ENCODE peak calls at places on chromosomes 13 and 19, in seven cellular contexts. One of them, this sample, is unnamed.

GRCh38 chr19:8585894-8586750 is 8.9 kb upstream of the MYO1F start:
- DNase-seq in mucosa of descending colon: peak; percentile 74
- DNase-seq in right atrium auricular region: no peak
- DNase-seq in fibroblast of lung: no peak
- DNase-seq in cardiac muscle cell: peak; percentile 52
- DNase-seq in A549: no peak
- DNase-seq in body of pancreas: no peak
- DNase-seq in this sample: peak; percentile 87

GRCh38 chr19:35742121-35742724 is at the start of gene IGFLR1:
- DNase-seq in fibroblast of lung: no peak
- DNase-seq in body of pancreas: no peak
- DNase-seq in cardiac muscle cell: no peak
- DNase-seq in mucosa of descending colon: peak; percentile 60
- DNase-seq in A549: no peak
- DNase-seq in right atrium auricular region: no peak
- DNase-seq in this sample: peak; percentile 15

GRCh38 chr19:15378529-15379082 is 981 bp downstream of the AKAP8 start:
- DNase-seq in fibroblast of lung: peak; percentile 52
- DNase-seq in mucosa of descending colon: peak; percentile 73
- DNase-seq in A549: peak; percentile 18
- DNase-seq in cardiac muscle cell: peak; percentile 63
- DNase-seq in right atrium auricular region: no peak
- DNase-seq in body of pancreas: peak; percentile 54
- DNase-seq in this sample: peak; percentile 93

GRCh38 chr19:3984584-3984907 is 717 bp downstream of the EEF2 start:
- DNase-seq in fibroblast of lung: no peak
- DNase-seq in body of pancreas: no peak
- DNase-seq in right atrium auricular region: no peak
- DNase-seq in mucosa of descending colon: no peak
- DNase-seq in A549: no peak
- DNase-seq in cardiac muscle cell: no peak
- DNase-seq in this sample: no peak

GRCh38 chr13:94128430-94128829 is 351.1 kb downstream of the DCT start:
- DNase-seq in A549: no peak
- DNase-seq in cardiac muscle cell: peak; percentile 43
- DNase-seq in right atrium auricular region: peak; percentile 68
- DNase-seq in fibroblast of lung: no peak
- DNase-seq in body of pancreas: peak; percentile 13
- DNase-seq in mucosa of descending colon: peak; percentile 7
- DNase-seq in this sample: no peak

GRCh38 chr13:43835701-43836100 is 43.8 kb downstream of the CCDC122 start:
- DNase-seq in right atrium auricular region: no peak
- DNase-seq in mucosa of descending colon: no peak
- DNase-seq in cardiac muscle cell: peak; percentile 81
- DNase-seq in fibroblast of lung: peak; percentile 22
- DNase-seq in A549: no peak
- DNase-seq in body of pancreas: no peak
- DNase-seq in this sample: no peak

GRCh38 chr13:105262579-105262978 is 1272.9 kb downstream of the EFNB2 start:
- DNase-seq in cardiac muscle cell: no peak
- DNase-seq in fibroblast of lung: no peak
- DNase-seq in body of pancreas: no peak
- DNase-seq in right atrium auricular region: no peak
- DNase-seq in A549: no peak
- DNase-seq in mucosa of descending colon: no peak
- DNase-seq in this sample: no peak

GRCh38 chr13:42049454-42049780 is 969 bp downstream of the DGKH start:
- DNase-seq in A549: no peak
- DNase-seq in fibroblast of lung: no peak
- DNase-seq in body of pancreas: no peak
- DNase-seq in cardiac muscle cell: no peak
- DNase-seq in right atrium auricular region: no peak
- DNase-seq in mucosa of descending colon: no peak
- DNase-seq in this sample: no peak

GRCh38 chr13:28717170-28717569 is 1.6 kb downstream of the SLC46A3 start:
- DNase-seq in fibroblast of lung: no peak
- DNase-seq in A549: no peak
- DNase-seq in right atrium auricular region: no peak
- DNase-seq in cardiac muscle cell: no peak
- DNase-seq in mucosa of descending colon: no peak
- DNase-seq in body of pancreas: no peak
- DNase-seq in this sample: no peak

GRCh38 chr13:99281811-99282263 is 23.7 kb upstream of the GPR18 start:
- DNase-seq in cardiac muscle cell: no peak
- DNase-seq in right atrium auricular region: peak; percentile 77
- DNase-seq in A549: no peak
- DNase-seq in body of pancreas: peak; percentile 15
- DNase-seq in mucosa of descending colon: peak; percentile 53
- DNase-seq in fibroblast of lung: no peak
- DNase-seq in this sample: peak; percentile 26

GRCh38 chr13:46726347-46726746 is 70.6 kb downstream of the ESD start:
- DNase-seq in fibroblast of lung: no peak
- DNase-seq in A549: no peak
- DNase-seq in mucosa of descending colon: no peak
- DNase-seq in right atrium auricular region: no peak
- DNase-seq in body of pancreas: no peak
- DNase-seq in cardiac muscle cell: no peak
- DNase-seq in this sample: no peak

GRCh38 chr13:44768775-44769578 is 192.8 kb upstream of the TSC22D1 start:
- DNase-seq in mucosa of descending colon: no peak
- DNase-seq in A549: no peak
- DNase-seq in fibroblast of lung: no peak
- DNase-seq in right atrium auricular region: no peak
- DNase-seq in body of pancreas: no peak
- DNase-seq in cardiac muscle cell: peak; percentile 38
- DNase-seq in this sample: no peak

GRCh38 chr13:47908200-47908902 is 92.7 kb downstream of the SUCLA2 start:
- DNase-seq in fibroblast of lung: peak; percentile 22
- DNase-seq in right atrium auricular region: no peak
- DNase-seq in mucosa of descending colon: no peak
- DNase-seq in body of pancreas: no peak
- DNase-seq in A549: no peak
- DNase-seq in cardiac muscle cell: peak; percentile 22
- DNase-seq in this sample: peak; percentile 13

GRCh38 chr13:30370146-30370545 is 52.1 kb upstream of the UBE2L5 start:
- DNase-seq in mucosa of descending colon: no peak
- DNase-seq in body of pancreas: no peak
- DNase-seq in fibroblast of lung: no peak
- DNase-seq in cardiac muscle cell: no peak
- DNase-seq in A549: no peak
- DNase-seq in right atrium auricular region: no peak
- DNase-seq in this sample: no peak

GRCh38 chr13:58406545-58406944 is 775.0 kb downstream of the PCDH17 start:
- DNase-seq in A549: no peak
- DNase-seq in fibroblast of lung: no peak
- DNase-seq in cardiac muscle cell: no peak
- DNase-seq in right atrium auricular region: no peak
- DNase-seq in body of pancreas: no peak
- DNase-seq in mucosa of descending colon: no peak
- DNase-seq in this sample: no peak
- H3K4me1 ChIP-seq in A549: no peaks in the 10 kb centered on the region
- H3K4me1 ChIP-seq in fibroblast of lung: no peaks in the 10 kb centered on the region
- H3K4me1 ChIP-seq in cardiac muscle cell: no peaks in the 10 kb centered on the region
- H3K4me1 ChIP-seq in right atrium auricular region: no peaks in the 10 kb centered on the region
- H3K4me1 ChIP-seq in body of pancreas: no peaks in the 10 kb centered on the region
- H3K4me1 ChIP-seq in mucosa of descending colon: no peaks in the 10 kb centered on the region
- H3K4me1 ChIP-seq in this sample: no peaks in the 10 kb centered on the region

GRCh38 chr13:67133476-67133875 is 96.7 kb downstream of the PCDH9 start:
- DNase-seq in mucosa of descending colon: no peak
- DNase-seq in body of pancreas: no peak
- DNase-seq in fibroblast of lung: no peak
- DNase-seq in A549: no peak
- DNase-seq in right atrium auricular region: no peak
- DNase-seq in cardiac muscle cell: peak; percentile 40
- DNase-seq in this sample: no peak
- H3K4me3 ChIP-seq in mucosa of descending colon: no peak overlapping the region
- H3K4me3 ChIP-seq in body of pancreas: no peak overlapping the region
- H3K4me3 ChIP-seq in fibroblast of lung: no peak overlapping the region
- H3K4me3 ChIP-seq in A549: no peak overlapping the region
- H3K4me3 ChIP-seq in right atrium auricular region: no peak overlapping the region
- H3K4me3 ChIP-seq in cardiac muscle cell: no peak overlapping the region
- H3K4me3 ChIP-seq in this sample: no peak overlapping the region

GRCh38 chr13:59263531-59263930 is 900.2 kb downstream of the DIAPH3 start:
- DNase-seq in body of pancreas: no peak
- DNase-seq in fibroblast of lung: no peak
- DNase-seq in A549: no peak
- DNase-seq in right atrium auricular region: no peak
- DNase-seq in cardiac muscle cell: no peak
- DNase-seq in mucosa of descending colon: no peak
- DNase-seq in this sample: no peak

GRCh38 chr13:59266478-59267063 is 897.2 kb downstream of the DIAPH3 start:
- DNase-seq in right atrium auricular region: no peak
- DNase-seq in mucosa of descending colon: no peak
- DNase-seq in A549: no peak
- DNase-seq in fibroblast of lung: no peak
- DNase-seq in cardiac muscle cell: peak; percentile 14
- DNase-seq in body of pancreas: no peak
- DNase-seq in this sample: no peak

GRCh38 chr13:59259416-59260000 is 904.2 kb downstream of the DIAPH3 start:
- DNase-seq in body of pancreas: no peak
- DNase-seq in A549: no peak
- DNase-seq in fibroblast of lung: no peak
- DNase-seq in right atrium auricular region: no peak
- DNase-seq in cardiac muscle cell: no peak
- DNase-seq in mucosa of descending colon: no peak
- DNase-seq in this sample: no peak

DNA sequence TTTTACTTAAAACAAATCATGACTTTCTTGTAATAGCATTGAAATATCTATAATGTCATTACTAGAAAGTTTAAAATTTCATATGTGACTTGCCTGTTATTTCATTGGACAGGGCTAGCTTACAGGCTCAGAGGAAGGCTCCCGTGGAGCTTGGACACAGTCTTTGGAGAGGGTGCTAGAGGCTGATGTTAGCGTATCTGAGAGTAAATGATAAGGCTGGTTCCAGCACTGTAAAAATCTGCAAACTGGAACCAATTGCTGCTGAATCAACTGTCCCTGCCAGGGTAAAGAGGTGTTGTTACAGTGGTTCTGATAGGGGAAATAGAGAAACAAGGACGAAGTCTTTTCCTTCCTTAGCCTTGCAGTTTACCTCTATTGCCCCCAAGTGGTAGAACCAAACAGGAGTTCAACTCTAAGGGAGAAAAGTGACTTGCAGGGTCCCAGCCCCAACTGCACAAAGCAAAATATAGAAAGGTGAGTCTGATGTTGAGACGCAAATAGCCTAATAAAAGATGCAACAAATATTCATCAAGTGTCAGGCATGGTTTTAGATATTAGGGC is 901.7 kb downstream of the DIAPH3 start:
- DNase-seq in body of pancreas: no peak
- DNase-seq in A549: no peak
- DNase-seq in right atrium auricular region: no peak
- DNase-seq in mucosa of descending colon: no peak
- DNase-seq in cardiac muscle cell: peak; percentile 68
- DNase-seq in fibroblast of lung: peak; percentile 50
- DNase-seq in this sample: no peak
- TF ChIP-seq CTCF in body of pancreas: no peak
- TF ChIP-seq CTCF in A549: no peak
- TF ChIP-seq CTCF in right atrium auricular region: peak; percentile 64
- TF ChIP-seq CTCF in mucosa of descending colon: no peak
- TF ChIP-seq CTCF in cardiac muscle cell: peak; percentile 72
- TF ChIP-seq CTCF in fibroblast of lung: peak; percentile 64
- TF ChIP-seq CTCF in this sample: peak; percentile 17

DNA sequence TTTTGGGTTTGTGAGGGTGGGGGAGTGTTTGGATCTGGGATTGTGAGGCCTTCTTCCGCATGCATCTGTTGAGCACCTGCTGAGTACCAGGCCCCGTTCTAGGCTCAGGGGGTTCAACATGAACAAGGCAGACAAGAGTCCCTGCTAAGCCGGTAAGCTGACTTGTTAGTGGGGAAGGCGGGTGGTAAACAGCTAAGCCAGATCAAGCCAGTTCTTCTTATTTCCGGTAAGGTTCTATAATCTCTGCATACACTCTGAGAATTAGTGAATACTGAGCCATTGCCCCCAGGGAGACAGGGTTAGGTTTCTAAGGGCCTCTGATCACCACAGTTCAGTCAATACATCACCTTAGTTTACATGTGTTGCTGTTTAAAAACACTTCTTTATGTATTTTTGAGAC is 9.9 kb upstream of the EHD2 start:
- DNase-seq in cardiac muscle cell: no peak
- DNase-seq in fibroblast of lung: no peak
- DNase-seq in body of pancreas: no peak
- DNase-seq in right atrium auricular region: no peak
- DNase-seq in mucosa of descending colon: no peak
- DNase-seq in A549: no peak
- DNase-seq in this sample: peak; percentile 52
- H3K4me1 ChIP-seq in cardiac muscle cell: no peaks in the 10 kb centered on the region
- H3K4me1 ChIP-seq in fibroblast of lung: no peaks in the 10 kb centered on the region
- H3K4me1 ChIP-seq in body of pancreas: no peaks in the 10 kb centered on the region
- H3K4me1 ChIP-seq in right atrium auricular region: no peaks in the 10 kb centered on the region
- H3K4me1 ChIP-seq in mucosa of descending colon: peaks cover 4% of the 10 kb centered on the region
- H3K4me1 ChIP-seq in A549: peaks cover 5% of the 10 kb centered on the region
- H3K4me1 ChIP-seq in this sample: no peaks in the 10 kb centered on the region

This sample was measured in osteoblast.